ENCODE peak calls at places on chromosomes 13 and 19, in seven cellular contexts. V is progenitor cell of endocrine pancreas; N is Calu3; F is tibial artery; K is stimulated activated CD4-positive, alpha-beta T cell treated with anti-CD3 and anti-CD28 coated beads, Interleukin-15, amount 100 ng/mL, for 24 hours; U is activated gamma-delta T cell treated with Interleukin-2 at 50 U/mL for 16 hours; C is CD8-positive, alpha-beta T cell. P is an unnamed sample.

GRCh38 chr19:42542791-42543190 is 14.5 kb upstream of the CEACAM1 start:
- DNase-seq in C (no peak), F (no peak), V (no peak), N (no peak), K (no peak), U (no peak), P (no peak)

GRCh38 chr13:26604784-26605183 is 47.3 kb downstream of the WASF3 start:
- DNase-seq in C (no peak), V (no peak), U (no peak), K (no peak), N (no peak), F (peak; percentile 87), P (no peak)

GRCh38 chr13:80361883-80362327 is 21.0 kb upstream of the SPRY2 start:
- DNase-seq in K (no peak), U (no peak), V (no peak), N (no peak), C (no peak), F (no peak), P (peak; percentile 47)

GRCh38 chr19:16160943-16161560 is 12.3 kb downstream of the CIB3 start:
- DNase-seq in V (no peak), K (peak; percentile 76), U (no peak), C (no peak), N (peak; percentile 38), F (no peak), P (no peak)

GRCh38 chr19:37506387-37507166 is at the start of gene ZNF793:
- DNase-seq in C (peak; percentile 83), F (peak; percentile 68), V (peak; percentile 74), N (no peak), K (peak; percentile 82), U (peak; percentile 78), P (no peak)

GRCh38 chr13:46134961-46135522 is 30.2 kb upstream of the CPB2 start:
- DNase-seq in U (no peak), C (no peak), K (no peak), V (no peak), N (peak; percentile 46), F (no peak), P (peak; percentile 11)

GRCh38 chr13:94312511-94313191 is 166.8 kb downstream of the DCT start:
- DNase-seq in V (no peak), C (no peak), U (no peak), F (no peak), N (no peak), K (no peak), P (no peak)

GRCh38 chr13:34757441-34757840 is 184.6 kb upstream of the NBEA start:
- DNase-seq in K (no peak), F (no peak), V (no peak), U (no peak), C (no peak), N (no peak), P (no peak)

GRCh38 chr13:29522044-29522685 is 73.3 kb downstream of the SLC7A1 start:
- DNase-seq in V (no peak), U (no peak), N (no peak), C (no peak), K (no peak), F (peak; percentile 76), P (no peak)

GRCh38 chr13:81929988-81930387 is 1589.1 kb upstream of the SPRY2 start:
- DNase-seq in K (no peak), V (no peak), F (no peak), C (no peak), N (no peak), U (no peak), P (peak; percentile 64)

GRCh38 chr19:16851031-16851712 is 22.0 kb downstream of the SIN3B start:
- DNase-seq in F (no peak), K (no peak), N (no peak), U (no peak), V (no peak), C (no peak), P (no peak)

GRCh38 chr13:99495478-99496321 is 5.6 kb upstream of the TM9SF2 start:
- DNase-seq in V (no peak), F (no peak), N (no peak), K (peak; percentile 11), U (no peak), C (no peak), P (no peak)

GRCh38 chr13:94674609-94675348 is 37.6 kb downstream of the SOX21 start:
- DNase-seq in U (peak; percentile 29), V (peak; percentile 55), N (peak; percentile 28), C (peak; percentile 58), K (peak; percentile 76), F (peak; percentile 29), P (peak; percentile 65)

GRCh38 chr19:50383307-50383851 is 768 bp upstream of the POLD1 start:
- DNase-seq in N (no peak), V (no peak), C (no peak), F (peak; percentile 38), U (no peak), K (no peak), P (no peak)

GRCh38 chr19:50496189-50497029 is 14.6 kb downstream of the JOSD2 start:
- DNase-seq in N (peak; percentile 85), F (no peak), V (no peak), K (no peak), C (no peak), U (no peak), P (no peak)

GRCh38 chr13:102591988-102592781 is 4.6 kb upstream of the TPP2 start:
- DNase-seq in K (peak; percentile 85), U (peak; percentile 83), V (peak; percentile 56), C (peak; percentile 85), F (peak; percentile 80), N (peak; percentile 37), P (peak; percentile 74)

GRCh38 chr19:47729468-47729798 is 15.9 kb upstream of the NOP53 start:
- DNase-seq in F (peak; percentile 81), N (peak; percentile 92), V (no peak), K (peak; percentile 40), C (no peak), U (no peak), P (no peak)

GRCh38 chr19:10780368-10780767 is 55.6 kb downstream of the TMED1 start:
- DNase-seq in U (no peak), C (no peak), F (peak; percentile 75), V (no peak), K (no peak), N (no peak), P (peak; percentile 97)

GRCh38 chr19:17997969-17998826 is 9.8 kb upstream of the ARRDC2 start:
- DNase-seq in N (peak; percentile 30), K (no peak), F (no peak), U (no peak), C (no peak), V (no peak), P (peak; percentile 33)